ENCODE peak calls at places on chromosomes 4 and X, in four cellular contexts. One of them, this sample, is unnamed.

GRCh38 chr4:40909363-40909876 is 159.7 kb downstream of the NSUN7 start:
- DNase-seq in sigmoid colon: peak; percentile 34
- DNase-seq in heart left ventricle: no peak
- DNase-seq in body of pancreas: no peak
- DNase-seq in this sample: no peak

GRCh38 chr4:52873861-52874343 is 11.8 kb downstream of the RASL11B start:
- DNase-seq in body of pancreas: peak; percentile 10
- DNase-seq in heart left ventricle: no peak
- DNase-seq in sigmoid colon: no peak
- DNase-seq in this sample: no peak

GRCh38 chrX:20320461-20321159 is 53.9 kb upstream of the RPS6KA3 start:
- DNase-seq in body of pancreas: peak; percentile 12
- DNase-seq in sigmoid colon: no peak
- DNase-seq in heart left ventricle: no peak
- DNase-seq in this sample: no peak

GRCh38 chr4:24796632-24797031 is 1.3 kb downstream of the SOD3 start:
- DNase-seq in sigmoid colon: no peak
- DNase-seq in body of pancreas: no peak
- DNase-seq in heart left ventricle: no peak
- DNase-seq in this sample: no peak

GRCh38 chr4:109701566-109702399 is 1.5 kb downstream of the CASP6 start:
- DNase-seq in heart left ventricle: no peak
- DNase-seq in sigmoid colon: no peak
- DNase-seq in body of pancreas: peak; percentile 24
- DNase-seq in this sample: no peak

GRCh38 chrX:103254171-103254824 is 657 bp downstream of the TCEAL8 start:
- DNase-seq in heart left ventricle: peak; percentile 53
- DNase-seq in body of pancreas: peak; percentile 55
- DNase-seq in sigmoid colon: peak; percentile 74
- DNase-seq in this sample: no peak

GRCh38 chr4:69471639-69472038 is 24.1 kb downstream of the UGT2B4 start:
- DNase-seq in sigmoid colon: no peak
- DNase-seq in body of pancreas: no peak
- DNase-seq in heart left ventricle: no peak
- DNase-seq in this sample: no peak

GRCh38 chrX:21747523-21747922 is 10.4 kb downstream of the SMPX start:
- DNase-seq in heart left ventricle: no peak
- DNase-seq in sigmoid colon: no peak
- DNase-seq in body of pancreas: no peak
- DNase-seq in this sample: no peak

GRCh38 chrX:108699368-108699767 is 37.0 kb downstream of the IRS4 start:
- DNase-seq in sigmoid colon: no peak
- DNase-seq in heart left ventricle: no peak
- DNase-seq in body of pancreas: peak; percentile 1
- DNase-seq in this sample: no peak

GRCh38 chr4:163681208-163681821 is 186.8 kb downstream of the TMA16 start:
- DNase-seq in sigmoid colon: no peak
- DNase-seq in heart left ventricle: no peak
- DNase-seq in body of pancreas: peak; percentile 54
- DNase-seq in this sample: no peak

GRCh38 chrX:115266300-115266699 is 23.2 kb upstream of the LUZP4 start:
- DNase-seq in heart left ventricle: no peak
- DNase-seq in sigmoid colon: no peak
- DNase-seq in body of pancreas: no peak
- DNase-seq in this sample: no peak

GRCh38 chr4:37648084-37648817 is 37.9 kb downstream of the RELL1 start:
- DNase-seq in body of pancreas: peak; percentile 88
- DNase-seq in sigmoid colon: peak; percentile 71
- DNase-seq in heart left ventricle: peak; percentile 72
- DNase-seq in this sample: no peak

GRCh38 chrX:69285401-69285871 is 120.2 kb upstream of the PJA1 start:
- DNase-seq in sigmoid colon: peak; percentile 88
- DNase-seq in body of pancreas: peak; percentile 2
- DNase-seq in heart left ventricle: peak; percentile 16
- DNase-seq in this sample: peak; percentile 71

GRCh38 chr4:5821665-5822358 is 71.1 kb downstream of the CRMP1 start:
- DNase-seq in sigmoid colon: no peak
- DNase-seq in body of pancreas: no peak
- DNase-seq in heart left ventricle: no peak
- DNase-seq in this sample: peak; percentile 77
- H3K9me3 ChIP-seq in sigmoid colon: no peaks in the 10 kb centered on the region
- H3K9me3 ChIP-seq in body of pancreas: no peaks in the 10 kb centered on the region
- H3K9me3 ChIP-seq in heart left ventricle: no peaks in the 10 kb centered on the region
- H3K9me3 ChIP-seq in this sample: no peaks in the 10 kb centered on the region

GRCh38 chr4:166493828-166494432 is 620.9 kb downstream of the TLL1 start:
- DNase-seq in heart left ventricle: no peak
- DNase-seq in sigmoid colon: no peak
- DNase-seq in body of pancreas: no peak
- DNase-seq in this sample: no peak
- H3K9me3 ChIP-seq in heart left ventricle: no peaks in the 10 kb centered on the region
- H3K9me3 ChIP-seq in sigmoid colon: no peaks in the 10 kb centered on the region
- H3K9me3 ChIP-seq in body of pancreas: no peaks in the 10 kb centered on the region
- H3K9me3 ChIP-seq in this sample: no peaks in the 10 kb centered on the region

GRCh38 chrX:53080628-53081580 is 1.3 kb upstream of the TSPYL2 start:
- DNase-seq in body of pancreas: no peak
- DNase-seq in heart left ventricle: no peak
- DNase-seq in sigmoid colon: no peak
- DNase-seq in this sample: no peak
- H3K9me3 ChIP-seq in body of pancreas: no peaks in the 10 kb centered on the region
- H3K9me3 ChIP-seq in heart left ventricle: no peaks in the 10 kb centered on the region
- H3K9me3 ChIP-seq in sigmoid colon: no peaks in the 10 kb centered on the region
- H3K9me3 ChIP-seq in this sample: no peaks in the 10 kb centered on the region

GRCh38 chrX:149982310-149982709 is 44.0 kb upstream of the EOLA2 start:
- DNase-seq in heart left ventricle: no peak
- DNase-seq in body of pancreas: no peak
- DNase-seq in sigmoid colon: no peak
- DNase-seq in this sample: no peak

GRCh38 chrX:149984411-149984810 is 46.1 kb upstream of the EOLA2 start:
- DNase-seq in body of pancreas: no peak
- DNase-seq in heart left ventricle: no peak
- DNase-seq in sigmoid colon: no peak
- DNase-seq in this sample: no peak

DNA sequence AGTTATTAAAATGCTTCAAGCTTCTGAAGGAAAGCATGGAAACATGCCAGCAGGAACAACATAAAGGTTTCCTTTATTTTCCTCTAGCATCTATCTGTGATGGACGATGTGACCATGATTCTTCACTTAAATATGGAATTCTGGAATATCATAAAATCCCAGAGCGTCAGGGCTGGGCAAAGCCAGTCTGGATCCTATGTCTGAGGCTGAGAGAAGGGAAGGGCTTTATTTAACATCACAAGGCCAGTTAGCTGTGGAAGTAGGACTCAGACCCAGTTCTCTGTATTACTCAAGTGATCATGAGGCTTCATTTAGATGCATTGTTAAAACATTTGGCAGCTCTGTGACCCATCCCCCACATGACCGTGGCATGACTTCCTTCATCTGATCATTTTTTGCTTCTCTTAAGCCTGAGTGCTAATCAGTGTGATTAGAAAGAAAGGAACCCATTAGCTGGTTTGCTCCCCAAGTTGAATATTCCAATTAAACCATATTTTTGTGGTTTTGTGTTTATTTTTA is 40.9 kb upstream of the EOLA2 start:
- DNase-seq in heart left ventricle: no peak
- DNase-seq in body of pancreas: no peak
- DNase-seq in sigmoid colon: no peak
- DNase-seq in this sample: no peak
- H3K9me3 ChIP-seq in heart left ventricle: no peaks in the 10 kb centered on the region
- H3K9me3 ChIP-seq in body of pancreas: no peaks in the 10 kb centered on the region
- H3K9me3 ChIP-seq in sigmoid colon: no peaks in the 10 kb centered on the region
- H3K9me3 ChIP-seq in this sample: no peaks in the 10 kb centered on the region